ENCODE peak calls at places on chromosome 18, in six cellular contexts. U is fibroblast of the aortic adventitia, Z is SK-N-SH, P is pancreas, S is uterus, Y is activated B cell treated with CpG ODN at 0.5 μM for 24 hours. G is an unnamed sample.

GRCh38 chr18:27143580-27144287 is 41.4 kb downstream of the CHST9 start:
- DNase-seq in U (no peak), Z (no peak), P (peak), S (no peak), Y (no peak), G (no peak)

GRCh38 chr18:64026350-64026749 is 56.5 kb downstream of the SERPINB8 start:
- DNase-seq in U (no peak), Z (no peak), P (no peak), S (no peak), Y (no peak), G (no peak)

GRCh38 chr18:12327510-12328178 is 19.6 kb downstream of the TUBB6 start:
- DNase-seq in U (peak), Z (peak), P (peak), S (peak), Y (peak), G (peak)

GRCh38 chr18:48866856-48867255 is 83.9 kb downstream of the SMAD7 start:
- DNase-seq in U (no peak), Z (no peak), P (no peak), S (no peak), Y (no peak), G (no peak)

GRCh38 chr18:69648486-69648885 is 247.8 kb downstream of the DOK6 start:
- DNase-seq in U (no peak), Z (no peak), P (no peak), S (no peak), Y (no peak), G (no peak)

GRCh38 chr18:10247402-10248117 is 206.9 kb upstream of the APCDD1 start:
- DNase-seq in U (no peak), Z (peak), P (no peak), S (peak), Y (no peak), G (no peak)

GRCh38 chr18:46939337-46939963 is 22.0 kb downstream of the KATNAL2 start:
- DNase-seq in U (peak), Z (no peak), P (no peak), S (no peak), Y (no peak), G (no peak)

GRCh38 chr18:58851874-58852273 is 12.8 kb upstream of the ZNF532 start:
- DNase-seq in U (no peak), Z (no peak), P (no peak), S (no peak), Y (no peak), G (no peak)

GRCh38 chr18:79479761-79480161 is 84.0 kb downstream of the NFATC1 start:
- DNase-seq in U (no peak), Z (no peak), P (peak), S (no peak), Y (no peak), G (no peak)

GRCh38 chr18:58639751-58640427 is 11.0 kb upstream of the ALPK2 start:
- DNase-seq in U (peak), Z (no peak), P (no peak), S (no peak), Y (no peak), G (no peak)

GRCh38 chr18:36509646-36510197 is 212.2 kb downstream of the FHOD3 start:
- DNase-seq in U (no peak), Z (no peak), P (no peak), S (no peak), Y (no peak), G (no peak)

GRCh38 chr18:14976736-14977430 is 228.9 kb downstream of the ANKRD30B start:
- DNase-seq in U (peak), Z (no peak), P (no peak), S (no peak), Y (no peak), G (no peak)
- TF ChIP-seq CTCF in U (peak), Z (peak), P (no peak), S (no peak), Y (no peak), G (no peak)

DNA sequence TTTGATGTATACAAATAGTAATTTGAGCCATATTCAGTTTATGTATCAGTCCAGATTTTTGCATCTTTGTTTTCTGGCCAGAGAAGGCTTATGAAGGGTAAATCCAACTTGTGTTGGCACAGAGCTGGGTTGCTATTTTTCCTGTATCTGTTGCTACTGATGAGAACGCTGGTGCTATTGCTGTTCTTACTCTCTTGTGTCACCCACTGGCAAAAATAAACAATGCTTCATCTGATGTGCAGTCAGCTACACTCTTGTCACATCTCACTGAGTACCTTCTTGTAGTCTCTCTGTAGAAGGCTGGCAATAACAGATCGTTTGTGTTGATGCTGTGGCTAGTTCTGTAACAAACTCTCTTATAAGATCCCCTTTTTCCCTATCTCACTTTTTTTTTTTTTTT is 323.4 kb downstream of the CDH19 start:
- DNase-seq in U (no peak), Z (no peak), P (no peak), S (no peak), Y (no peak), G (no peak)
- TF ChIP-seq CTCF in U (no peak), Z (no peak), P (no peak), S (no peak), Y (no peak), G (no peak)

DNA sequence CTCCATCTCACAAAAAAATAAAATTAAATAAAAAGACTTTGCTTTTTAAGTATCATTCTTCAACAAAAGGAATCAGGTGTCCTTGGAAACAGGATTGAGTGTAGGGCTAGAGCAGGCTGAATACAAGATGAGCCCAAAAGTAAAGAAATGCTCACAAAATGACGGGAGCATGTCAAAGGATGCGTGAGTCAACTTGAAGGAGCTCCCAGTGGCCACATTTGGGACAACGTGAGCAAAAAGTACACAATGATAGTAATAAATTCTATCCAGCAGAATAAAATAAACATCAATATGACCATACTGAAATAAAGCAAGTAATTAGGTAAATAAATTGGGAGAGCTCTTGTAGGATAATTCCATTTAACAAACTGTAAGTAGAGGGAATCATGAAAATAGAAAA is 220.7 kb downstream of the PHLPP1 start:
- DNase-seq in U (no peak), Z (no peak), P (no peak), S (no peak), Y (no peak), G (no peak)
- TF ChIP-seq CTCF in U (no peak), Z (peak), P (no peak), S (no peak), Y (no peak), G (no peak)

GRCh38 chr18:25669741-25670140 is 317.8 kb upstream of the ZNF521 start:
- DNase-seq in U (peak), Z (no peak), P (no peak), S (no peak), Y (no peak), G (no peak)
- TF ChIP-seq CTCF in U (peak), Z (peak), P (no peak), S (no peak), Y (no peak), G (no peak)

DNA sequence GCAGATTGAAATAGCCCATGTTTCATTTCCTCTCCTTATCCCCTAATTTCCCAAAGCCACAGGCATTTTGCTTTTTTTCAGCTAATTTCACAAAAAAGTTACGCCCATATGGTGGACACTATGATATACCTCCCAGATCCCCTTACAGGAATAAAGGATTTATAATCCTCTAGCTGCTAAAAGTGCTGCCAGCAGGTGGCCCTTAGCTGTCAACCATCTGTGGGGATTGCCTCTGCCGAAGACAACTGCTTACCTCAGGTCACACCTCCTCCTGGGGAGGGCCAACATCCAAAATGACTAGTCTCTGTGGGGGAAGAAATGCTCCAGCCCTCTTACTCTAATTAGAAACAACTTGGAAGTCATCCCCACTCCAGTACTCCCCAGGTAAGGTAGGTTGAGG is 61.0 kb upstream of the EPB41L3 start:
- DNase-seq in U (no peak), Z (no peak), P (no peak), S (no peak), Y (no peak), G (no peak)
- TF ChIP-seq CTCF in U (no peak), Z (no peak), P (no peak), S (no peak), Y (no peak), G (no peak)

DNA sequence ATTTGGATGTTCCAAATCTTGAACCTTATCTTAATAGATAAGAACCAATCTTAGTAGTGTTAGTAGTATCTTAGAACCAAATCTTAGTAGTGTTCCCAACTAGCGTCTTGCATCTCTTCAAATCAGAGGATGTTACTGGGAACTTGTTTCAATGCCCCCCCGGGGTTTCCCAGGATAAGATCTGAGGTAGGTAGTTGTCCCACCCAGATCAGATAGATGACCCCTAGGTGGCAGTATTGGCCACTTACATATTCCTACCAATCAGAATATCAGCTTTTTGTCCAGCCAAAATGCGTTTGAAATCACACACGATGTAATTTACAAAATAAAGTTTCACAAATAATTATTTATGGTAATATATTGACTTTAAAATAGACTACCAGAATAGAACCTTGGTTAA is 314.8 kb downstream of the MBD2 start:
- DNase-seq in U (peak), Z (peak), P (no peak), S (no peak), Y (no peak), G (no peak)
- TF ChIP-seq CTCF in U (peak), Z (peak), P (no peak), S (no peak), Y (no peak), G (peak)

DNA sequence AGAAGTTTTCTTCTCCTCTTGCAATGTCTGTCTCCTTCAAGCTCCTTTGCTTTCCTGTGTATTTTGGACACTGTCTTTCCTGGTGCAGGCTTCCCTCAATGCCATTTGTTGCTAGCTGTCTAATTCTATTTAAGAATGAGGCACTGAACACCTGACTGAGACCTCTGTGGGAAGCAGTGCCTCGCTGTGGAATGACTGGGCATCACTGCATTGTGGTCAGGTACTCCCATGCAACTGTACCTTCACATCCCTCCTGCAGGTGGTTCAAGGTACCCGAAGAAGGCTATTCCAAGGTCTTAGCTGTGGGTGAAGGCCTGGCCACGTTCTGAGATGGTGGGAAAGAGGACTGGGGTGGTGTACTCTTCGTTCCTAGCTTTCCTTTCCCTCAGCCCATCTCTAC is 152.8 kb upstream of the CTAGE1 start:
- DNase-seq in U (no peak), Z (no peak), P (no peak), S (no peak), Y (no peak), G (no peak)
- TF ChIP-seq CTCF in U (no peak), Z (no peak), P (no peak), S (no peak), Y (no peak), G (no peak)